ENCODE peak calls at places on chromosomes 13 and 19, in five cellular contexts. One of them, this sample, is unnamed.

GRCh38 chr13:48727252-48728011 is 73.7 kb downstream of the CYSLTR2 start:
- DNase-seq in upper lobe of right lung: no peak
- DNase-seq in neural progenitor cell: no peak
- DNase-seq in cardiac muscle cell: peak; percentile 69
- DNase-seq in upper lobe of left lung: no peak
- DNase-seq in this sample: no peak

GRCh38 chr13:78137404-78138142 is 218.9 kb upstream of the EDNRB start:
- DNase-seq in upper lobe of right lung: no peak
- DNase-seq in neural progenitor cell: peak; percentile 84
- DNase-seq in cardiac muscle cell: peak; percentile 74
- DNase-seq in upper lobe of left lung: no peak
- DNase-seq in this sample: peak; percentile 51

GRCh38 chr13:45542391-45542790 is 73.1 kb downstream of the ERICH6B start:
- DNase-seq in upper lobe of right lung: no peak
- DNase-seq in neural progenitor cell: no peak
- DNase-seq in cardiac muscle cell: no peak
- DNase-seq in upper lobe of left lung: no peak
- DNase-seq in this sample: no peak

GRCh38 chr19:56751078-56751489 is 79.5 kb upstream of the ZNF835 start:
- DNase-seq in upper lobe of right lung: no peak
- DNase-seq in neural progenitor cell: no peak
- DNase-seq in cardiac muscle cell: peak; percentile 4
- DNase-seq in upper lobe of left lung: no peak
- DNase-seq in this sample: no peak

GRCh38 chr19:17052439-17052838 is 22.8 kb downstream of the HAUS8 start:
- DNase-seq in upper lobe of right lung: no peak
- DNase-seq in neural progenitor cell: peak; percentile 76
- DNase-seq in cardiac muscle cell: peak; percentile 70
- DNase-seq in upper lobe of left lung: peak; percentile 30
- DNase-seq in this sample: peak; percentile 44

GRCh38 chr19:46608178-46608577 is 7.0 kb downstream of the CALM3 start:
- DNase-seq in upper lobe of right lung: peak; percentile 37
- DNase-seq in neural progenitor cell: no peak
- DNase-seq in cardiac muscle cell: no peak
- DNase-seq in upper lobe of left lung: no peak
- DNase-seq in this sample: no peak

GRCh38 chr19:23409392-23410048 is 14.2 kb upstream of the ZNF91 start:
- DNase-seq in upper lobe of right lung: no peak
- DNase-seq in neural progenitor cell: no peak
- DNase-seq in cardiac muscle cell: no peak
- DNase-seq in upper lobe of left lung: no peak
- DNase-seq in this sample: peak; percentile 8

GRCh38 chr19:14425696-14426138 is 6.6 kb upstream of the DDX39A start:
- DNase-seq in upper lobe of right lung: no peak
- DNase-seq in neural progenitor cell: no peak
- DNase-seq in cardiac muscle cell: peak; percentile 68
- DNase-seq in upper lobe of left lung: no peak
- DNase-seq in this sample: no peak

GRCh38 chr13:64551755-64552154 is 2678.4 kb downstream of the PCDH9 start:
- DNase-seq in upper lobe of right lung: no peak
- DNase-seq in neural progenitor cell: no peak
- DNase-seq in cardiac muscle cell: peak; percentile 39
- DNase-seq in upper lobe of left lung: no peak
- DNase-seq in this sample: no peak

GRCh38 chr19:40460185-40460584 is 5.4 kb downstream of the BLVRB start:
- DNase-seq in upper lobe of right lung: no peak
- DNase-seq in neural progenitor cell: no peak
- DNase-seq in cardiac muscle cell: no peak
- DNase-seq in upper lobe of left lung: no peak
- DNase-seq in this sample: no peak

GRCh38 chr13:44329909-44330545 is 43.6 kb upstream of the SERP2 start:
- DNase-seq in upper lobe of right lung: no peak
- DNase-seq in neural progenitor cell: no peak
- DNase-seq in cardiac muscle cell: no peak
- DNase-seq in upper lobe of left lung: no peak
- DNase-seq in this sample: no peak

GRCh38 chr13:98504029-98504351 is 72.9 kb downstream of the STK24 start:
- DNase-seq in upper lobe of right lung: no peak
- DNase-seq in neural progenitor cell: no peak
- DNase-seq in cardiac muscle cell: no peak
- DNase-seq in upper lobe of left lung: no peak
- DNase-seq in this sample: no peak
- H3K4me1 ChIP-seq in upper lobe of right lung: peaks cover 60% of the 10 kb centered on the region
- H3K4me1 ChIP-seq in neural progenitor cell: peaks cover 40% of the 10 kb centered on the region
- H3K4me1 ChIP-seq in cardiac muscle cell: peaks cover 72% of the 10 kb centered on the region
- H3K4me1 ChIP-seq in upper lobe of left lung: peaks cover 69% of the 10 kb centered on the region
- H3K4me1 ChIP-seq in this sample: no peaks in the 10 kb centered on the region

DNA sequence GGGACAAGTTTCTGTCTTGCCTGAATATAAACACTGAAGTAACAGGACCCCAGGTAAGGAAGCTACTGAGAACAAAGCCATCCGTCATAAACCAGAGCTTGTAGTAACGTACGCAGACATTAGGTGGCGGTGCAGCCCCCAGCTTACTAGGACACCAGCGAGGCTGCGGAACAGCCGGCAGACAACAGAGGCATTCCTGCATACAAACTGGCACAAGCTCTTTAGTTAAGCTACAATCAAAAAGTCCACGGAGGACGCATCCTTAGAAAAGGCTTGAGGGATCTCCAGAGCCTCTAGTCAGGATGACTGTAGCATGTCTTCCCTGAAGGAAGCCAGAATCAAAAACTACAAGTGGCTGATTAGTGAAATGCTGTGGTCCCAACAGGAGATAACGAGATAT is 26.2 kb downstream of the ZNF160 start:
- DNase-seq in upper lobe of right lung: no peak
- DNase-seq in neural progenitor cell: peak; percentile 85
- DNase-seq in cardiac muscle cell: peak; percentile 82
- DNase-seq in upper lobe of left lung: peak; percentile 32
- DNase-seq in this sample: peak; percentile 25
- TF ChIP-seq CTCF in upper lobe of right lung: peak; percentile 58
- TF ChIP-seq CTCF in neural progenitor cell: peak; percentile 85
- TF ChIP-seq CTCF in cardiac muscle cell: peak; percentile 87
- TF ChIP-seq CTCF in upper lobe of left lung: no peak
- TF ChIP-seq CTCF in this sample: peak; percentile 75

GRCh38 chr13:20819715-20820114 is 46.0 kb upstream of the EEF1AKMT1 start:
- DNase-seq in upper lobe of right lung: no peak
- DNase-seq in neural progenitor cell: no peak
- DNase-seq in cardiac muscle cell: no peak
- DNase-seq in upper lobe of left lung: no peak
- DNase-seq in this sample: no peak
- H3K4me1 ChIP-seq in upper lobe of right lung: no peaks in the 10 kb centered on the region
- H3K4me1 ChIP-seq in neural progenitor cell: no peaks in the 10 kb centered on the region
- H3K4me1 ChIP-seq in cardiac muscle cell: peaks cover 62% of the 10 kb centered on the region
- H3K4me1 ChIP-seq in upper lobe of left lung: peaks cover 4% of the 10 kb centered on the region
- H3K4me1 ChIP-seq in this sample: no peaks in the 10 kb centered on the region

GRCh38 chr19:43534811-43535761 is 2.1 kb downstream of the ZNF575 start:
- DNase-seq in upper lobe of right lung: peak; percentile 76
- DNase-seq in neural progenitor cell: peak; percentile 92
- DNase-seq in cardiac muscle cell: peak; percentile 79
- DNase-seq in upper lobe of left lung: peak; percentile 32
- DNase-seq in this sample: peak; percentile 31
- TF ChIP-seq CTCF in upper lobe of right lung: peak; percentile 52
- TF ChIP-seq CTCF in neural progenitor cell: peak; percentile 71
- TF ChIP-seq CTCF in cardiac muscle cell: peak; percentile 67
- TF ChIP-seq CTCF in upper lobe of left lung: peak; percentile 35
- TF ChIP-seq CTCF in this sample: peak; percentile 58

GRCh38 chr13:51955841-51956603 is 55.2 kb downstream of the ATP7B start:
- DNase-seq in upper lobe of right lung: no peak
- DNase-seq in neural progenitor cell: no peak
- DNase-seq in cardiac muscle cell: no peak
- DNase-seq in upper lobe of left lung: no peak
- DNase-seq in this sample: no peak
- H3K4me1 ChIP-seq in upper lobe of right lung: no peaks in the 10 kb centered on the region
- H3K4me1 ChIP-seq in neural progenitor cell: peaks cover 12% of the 10 kb centered on the region
- H3K4me1 ChIP-seq in cardiac muscle cell: no peaks in the 10 kb centered on the region
- H3K4me1 ChIP-seq in upper lobe of left lung: no peaks in the 10 kb centered on the region
- H3K4me1 ChIP-seq in this sample: peaks cover 14% of the 10 kb centered on the region

DNA sequence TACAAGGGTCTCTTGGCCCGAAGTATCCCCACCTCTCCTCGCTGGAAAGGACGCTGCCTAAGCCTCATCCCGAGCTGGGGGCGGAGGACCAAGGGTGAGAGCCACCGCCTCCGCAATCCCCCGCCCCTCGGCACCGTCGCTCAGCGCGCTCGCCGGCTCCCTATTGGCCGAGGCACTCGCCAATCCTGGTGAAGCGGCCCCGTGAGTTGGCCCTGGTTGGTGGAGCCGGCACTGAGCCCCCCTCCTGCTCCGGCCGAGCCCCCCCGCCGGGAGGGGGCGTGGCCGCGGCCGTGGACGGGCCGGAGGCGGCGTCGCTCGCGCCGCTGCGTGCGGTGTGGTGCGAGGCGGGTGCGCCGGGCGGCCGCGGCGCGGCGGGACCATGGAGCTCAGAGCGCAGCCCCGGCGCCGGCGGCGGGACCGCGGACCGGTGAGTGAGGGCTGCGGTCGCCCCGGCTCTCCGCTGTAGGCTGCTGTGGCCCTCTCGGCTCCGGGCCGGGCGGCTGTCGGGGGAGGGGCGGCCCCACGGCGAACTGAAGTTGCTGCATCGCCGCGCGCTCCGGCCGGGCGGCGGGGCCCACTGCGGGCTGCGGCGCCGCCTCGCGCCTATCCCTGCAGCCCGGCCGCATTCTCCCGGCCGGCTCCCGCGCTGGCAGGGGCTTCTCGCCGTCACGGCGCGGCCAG is at the start of gene WASF3:
- DNase-seq in upper lobe of right lung: peak; percentile 96
- DNase-seq in neural progenitor cell: peak; percentile 99
- DNase-seq in cardiac muscle cell: peak; percentile 97
- DNase-seq in upper lobe of left lung: peak; percentile 87
- DNase-seq in this sample: peak; percentile 60
- TF ChIP-seq CTCF in upper lobe of right lung: no peak
- TF ChIP-seq CTCF in neural progenitor cell: no peak
- TF ChIP-seq CTCF in cardiac muscle cell: no peak
- TF ChIP-seq CTCF in upper lobe of left lung: no peak
- TF ChIP-seq CTCF in this sample: no peak